ENCODE peak calls at places on chromosomes 11 and 22, in six cellular contexts. One of them, this sample, is unnamed.

GRCh38 chr11:56234155-56234554 is at the start of gene OR5T2:
- DNase-seq in tibial artery: no peak
- DNase-seq in pulmonary artery endothelial cell: no peak
- DNase-seq in A172: no peak
- DNase-seq in spleen: no peak
- DNase-seq in T-cell: no peak
- DNase-seq in this sample: no peak

GRCh38 chr11:62552931-62553838 is 6.6 kb upstream of the AHNAK start:
- DNase-seq in A172: peak
- DNase-seq in pulmonary artery endothelial cell: peak
- DNase-seq in spleen: peak
- DNase-seq in T-cell: peak
- DNase-seq in tibial artery: peak
- DNase-seq in this sample: no peak

GRCh38 chr11:113161671-113162589 is 152.5 kb upstream of the TTC12 start:
- DNase-seq in A172: no peak
- DNase-seq in pulmonary artery endothelial cell: no peak
- DNase-seq in spleen: no peak
- DNase-seq in T-cell: no peak
- DNase-seq in tibial artery: no peak
- DNase-seq in this sample: no peak

GRCh38 chr22:25419247-25420113 is 145.0 kb upstream of the GRK3 start:
- DNase-seq in T-cell: no peak
- DNase-seq in spleen: no peak
- DNase-seq in pulmonary artery endothelial cell: peak
- DNase-seq in A172: no peak
- DNase-seq in tibial artery: no peak
- DNase-seq in this sample: no peak

GRCh38 chr11:80388133-80388532 is 947.3 kb upstream of the TENM4 start:
- DNase-seq in pulmonary artery endothelial cell: no peak
- DNase-seq in tibial artery: no peak
- DNase-seq in A172: peak
- DNase-seq in spleen: no peak
- DNase-seq in T-cell: no peak
- DNase-seq in this sample: no peak

GRCh38 chr11:86955674-86956522 is 703 bp upstream of the FZD4 start:
- DNase-seq in tibial artery: peak
- DNase-seq in A172: peak
- DNase-seq in pulmonary artery endothelial cell: no peak
- DNase-seq in spleen: peak
- DNase-seq in T-cell: peak
- DNase-seq in this sample: no peak

GRCh38 chr11:4919250-4919649 is at the start of gene OR51G2:
- DNase-seq in tibial artery: no peak
- DNase-seq in pulmonary artery endothelial cell: no peak
- DNase-seq in T-cell: no peak
- DNase-seq in A172: no peak
- DNase-seq in spleen: no peak
- DNase-seq in this sample: no peak

GRCh38 chr11:33860926-33861325 is 30.9 kb downstream of the LMO2 start:
- DNase-seq in T-cell: no peak
- DNase-seq in A172: no peak
- DNase-seq in spleen: no peak
- DNase-seq in tibial artery: no peak
- DNase-seq in pulmonary artery endothelial cell: no peak
- DNase-seq in this sample: no peak

This sample was measured in T-helper 22 cell.